ENCODE peak calls at places on chromosomes 16 and 17, in nine cellular contexts. M, N, K, S, D, V, X, G and A are unnamed samples.

GRCh38 chr16:15954814-15955151 is 5.4 kb downstream of the ABCC1 start:
- DNase-seq in D (no peak), S (no peak), N (no peak), G (no peak), M (no peak), X (no peak), V (peak), K (no peak), A (no peak)

GRCh38 chr17:82303944-82304808 is 13.2 kb downstream of the CD7 start:
- DNase-seq in G (no peak), N (no peak), V (no peak), K (no peak), S (no peak), D (no peak), X (no peak), M (no peak), A (no peak)

GRCh38 chr17:72122336-72122667 is 1.5 kb downstream of the SOX9 start:
- DNase-seq in M (no peak), D (no peak), K (no peak), G (no peak), X (no peak), S (no peak), V (no peak), N (no peak), A (no peak)

GRCh38 chr16:11727945-11728543 is 14.6 kb downstream of the TXNDC11 start:
- DNase-seq in G (no peak), X (no peak), D (no peak), N (no peak), S (no peak), M (no peak), V (no peak), K (no peak), A (no peak)

GRCh38 chr16:67264277-67264676 is 15.1 kb upstream of the PLEKHG4 start:
- DNase-seq in N (no peak), D (no peak), S (no peak), V (no peak), K (no peak), G (no peak), X (no peak), M (no peak), A (no peak)

GRCh38 chr17:39674179-39674578 is 5.9 kb downstream of the PNMT start:
- DNase-seq in D (no peak), S (no peak), X (no peak), V (no peak), G (peak), K (no peak), M (no peak), N (peak), A (no peak)

GRCh38 chr17:76408037-76408849 is 23.8 kb downstream of the SPHK1 start:
- DNase-seq in S (peak), M (peak), G (peak), N (peak), V (peak), X (peak), D (peak), K (no peak), A (no peak)

GRCh38 chr17:45046536-45047125 is 4.8 kb downstream of the DCAKD start:
- DNase-seq in N (no peak), S (no peak), G (no peak), D (no peak), X (no peak), M (peak), V (peak), K (no peak), A (no peak)

GRCh38 chr17:57862990-57863667 is 13.3 kb upstream of the MRPS23 start:
- DNase-seq in X (no peak), S (no peak), K (no peak), N (no peak), V (no peak), D (no peak), M (no peak), G (no peak), A (no peak)

GRCh38 chr17:13665872-13666635 is 64.3 kb upstream of the HS3ST3A1 start:
- DNase-seq in D (no peak), N (no peak), V (no peak), G (no peak), K (no peak), S (no peak), M (no peak), X (no peak), A (no peak)

GRCh38 chr17:43578699-43579569 is 32.8 kb upstream of the ETV4 start:
- DNase-seq in V (peak), G (no peak), N (peak), D (peak), S (no peak), M (peak), X (peak), K (no peak), A (no peak)

GRCh38 chr17:17751489-17751995 is 70.3 kb downstream of the RAI1 start:
- DNase-seq in S (no peak), K (no peak), N (no peak), G (no peak), X (peak), V (no peak), M (no peak), D (no peak), A (no peak)

GRCh38 chr17:77407321-77408277 is 266.8 kb downstream of the SEC14L1 start:
- DNase-seq in X (no peak), M (peak), V (no peak), K (no peak), S (no peak), D (no peak), G (no peak), N (no peak), A (no peak)

GRCh38 chr16:49350265-49351103 is 23.1 kb upstream of the C16orf78 start:
- DNase-seq in N (peak), G (peak), X (no peak), M (peak), S (peak), D (peak), V (peak), K (no peak), A (no peak)

GRCh38 chr17:45794840-45795239 is 10.7 kb downstream of the CRHR1 start:
- DNase-seq in M (no peak), S (no peak), K (no peak), D (peak), X (no peak), N (peak), V (no peak), G (no peak), A (no peak)

GRCh38 chr17:2068589-2069051 is 13.7 kb downstream of the HIC1 start:
- DNase-seq in M (peak), X (no peak), K (no peak), N (no peak), D (no peak), S (no peak), G (no peak), V (peak), A (no peak)

GRCh38 chr16:73616186-73616585 is 568.3 kb upstream of the ZFHX3 start:
- DNase-seq in X (no peak), D (no peak), K (no peak), M (peak), G (no peak), N (no peak), S (no peak), V (no peak), A (no peak)

GRCh38 chr16:81650982-81651562 is 128.0 kb upstream of the PLCG2 start:
- DNase-seq in D (peak), K (no peak), N (no peak), X (no peak), G (no peak), S (no peak), V (no peak), M (no peak), A (no peak)

GRCh38 chr16:31513126-31513525 is 4.9 kb upstream of the RUSF1 start:
- DNase-seq in S (no peak), G (no peak), V (peak), D (no peak), X (no peak), K (peak), N (no peak), M (peak), A (no peak)

GRCh38 chr16:5575846-5576245 is 478.3 kb upstream of the EEF2KMT start:
- DNase-seq in N (no peak), D (no peak), K (no peak), G (no peak), V (no peak), M (no peak), S (no peak), X (no peak), A (no peak)

GRCh38 chr17:79946352-79947231 is 89.1 kb downstream of the TBC1D16 start:
- DNase-seq in X (no peak), V (no peak), N (no peak), M (no peak), S (no peak), G (peak), D (no peak), K (no peak), A (peak)

GRCh38 chr17:37490638-37491614 is 1.2 kb downstream of the DUSP14 start:
- DNase-seq in N (peak), X (no peak), M (peak), K (no peak), V (peak), G (no peak), D (peak), S (no peak), A (no peak)

GRCh38 chr17:7997186-7997585 is 5.2 kb upstream of the GUCY2D start:
- DNase-seq in S (no peak), D (peak), X (no peak), N (peak), G (no peak), V (peak), M (peak), K (no peak), A (no peak)

GRCh38 chr16:15966420-15967222 is 17.2 kb downstream of the ABCC1 start:
- DNase-seq in M (peak), V (peak), S (no peak), D (no peak), K (no peak), G (no peak), X (no peak), N (peak), A (no peak)

GRCh38 chr17:67116045-67116575 is 71.8 kb downstream of the CACNG1 start:
- DNase-seq in D (no peak), S (no peak), M (no peak), G (no peak), X (no peak), N (no peak), V (no peak), K (no peak), A (no peak)
- TF ChIP-seq CTCF in D (no peak), S (no peak), M (no peak), G (no peak), X (no peak), N (peak), V (no peak), K (no peak), A (peak)

DNA sequence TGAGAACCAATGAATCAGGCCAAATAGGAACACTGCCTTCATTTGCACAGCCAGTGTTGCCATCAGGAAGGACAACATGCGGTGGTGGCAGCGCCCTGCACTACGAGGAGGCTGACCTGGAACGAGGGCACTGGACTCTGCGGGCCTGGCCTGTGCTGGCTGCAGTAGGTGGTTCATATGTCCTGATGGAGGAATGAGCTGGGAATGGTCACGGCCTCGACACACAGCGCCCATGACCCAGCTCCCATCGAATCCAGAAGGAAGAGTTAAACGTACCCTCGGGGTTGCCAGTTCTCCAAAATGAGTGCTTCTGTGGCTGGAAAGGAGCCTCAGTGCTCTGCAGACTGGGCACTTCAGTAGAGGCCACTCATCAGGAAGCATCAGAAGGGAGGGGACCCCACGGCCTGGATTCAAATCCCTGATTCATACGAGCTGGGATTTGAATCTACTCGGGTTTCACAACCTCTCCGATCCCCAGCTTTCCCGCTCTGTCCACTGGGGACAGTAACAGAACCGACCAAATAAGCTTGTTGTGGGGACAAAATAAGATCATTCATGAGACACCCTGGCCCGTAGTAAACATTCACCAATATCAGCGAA is 85.5 kb downstream of the ZDHHC7 start:
- DNase-seq in X (no peak), K (no peak), N (no peak), V (no peak), G (peak), D (no peak), S (no peak), M (no peak), A (no peak)
- TF ChIP-seq CTCF in X (no peak), K (no peak), N (no peak), V (no peak), G (no peak), D (no peak), S (no peak), M (no peak), A (no peak)

DNA sequence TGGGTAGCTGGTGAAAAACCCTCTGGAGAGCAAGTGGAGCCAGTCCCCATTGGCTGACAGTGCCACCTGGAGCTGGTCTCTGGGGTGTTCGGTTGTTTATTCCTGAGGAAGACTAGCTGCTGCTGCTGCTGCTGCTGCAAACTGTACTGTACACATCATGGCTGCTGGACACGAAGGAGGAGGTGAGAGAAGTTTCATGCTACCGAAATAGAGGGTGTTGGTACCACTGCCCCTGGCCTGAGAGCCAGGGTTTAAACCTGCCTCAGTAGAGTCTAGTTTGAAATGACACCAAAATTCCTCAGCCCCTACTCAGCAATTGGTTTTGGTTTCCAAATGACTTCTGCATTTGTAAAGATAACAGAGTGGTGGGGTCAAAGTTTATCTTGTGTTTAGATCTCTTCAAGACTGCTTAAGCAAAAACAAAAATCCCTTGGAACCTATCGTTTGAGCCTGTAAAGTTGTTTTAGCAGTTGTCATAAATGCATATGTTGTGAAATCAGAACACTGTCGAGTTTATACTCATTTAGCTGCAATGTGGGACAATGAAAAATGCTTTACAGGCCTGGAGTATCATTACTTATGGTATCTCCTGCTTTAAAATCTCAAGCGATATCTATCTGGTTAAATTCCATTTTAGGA is 40.8 kb downstream of the CYB5B start:
- DNase-seq in D (no peak), V (peak), G (no peak), K (no peak), N (peak), M (no peak), S (peak), X (peak), A (no peak)
- TF ChIP-seq CTCF in D (no peak), V (no peak), G (no peak), K (no peak), N (no peak), M (no peak), S (peak), X (no peak), A (no peak)

GRCh38 chr17:51455211-51455610 is 194.9 kb downstream of the UTP18 start:
- DNase-seq in V (no peak), G (no peak), D (no peak), S (no peak), X (no peak), M (no peak), K (no peak), N (no peak), A (no peak)
- TF ChIP-seq CTCF in V (no peak), G (no peak), D (no peak), S (no peak), X (no peak), M (no peak), K (no peak), N (no peak), A (no peak)

DNA sequence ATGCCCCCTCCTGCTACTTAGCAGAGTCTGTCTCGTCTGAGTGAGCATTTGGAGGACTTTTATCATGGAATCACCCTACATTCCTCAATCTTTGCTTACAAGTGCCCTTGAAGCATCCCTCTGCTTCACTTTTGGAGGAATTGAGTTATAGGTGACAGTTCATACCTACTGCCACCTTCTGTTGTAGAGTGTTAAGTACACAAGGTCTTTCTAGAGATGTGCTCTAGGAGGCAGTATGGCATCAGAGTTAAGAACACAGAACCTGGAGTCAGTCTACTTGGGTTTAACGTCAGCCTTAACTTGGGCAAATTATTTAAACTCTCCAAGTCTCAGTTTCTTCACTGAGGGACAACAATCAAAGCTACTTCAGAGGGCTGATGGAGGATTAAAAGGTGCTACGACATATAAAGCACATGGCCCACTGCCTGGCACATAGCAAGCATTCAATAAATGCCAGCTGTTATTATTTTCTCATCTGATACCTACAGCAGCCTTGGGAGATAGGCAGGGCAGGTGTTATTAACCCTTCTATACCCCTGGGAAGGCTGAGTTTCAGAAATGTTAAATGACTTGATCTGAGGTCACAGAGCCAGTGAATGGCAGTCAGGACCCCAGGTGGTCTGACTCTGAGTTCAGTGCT is 62.2 kb downstream of the UTP18 start:
- DNase-seq in G (no peak), V (no peak), N (peak), D (no peak), X (no peak), S (no peak), M (peak), K (no peak), A (no peak)
- TF ChIP-seq CTCF in G (peak), V (peak), N (peak), D (peak), X (peak), S (no peak), M (peak), K (peak), A (peak)

DNA sequence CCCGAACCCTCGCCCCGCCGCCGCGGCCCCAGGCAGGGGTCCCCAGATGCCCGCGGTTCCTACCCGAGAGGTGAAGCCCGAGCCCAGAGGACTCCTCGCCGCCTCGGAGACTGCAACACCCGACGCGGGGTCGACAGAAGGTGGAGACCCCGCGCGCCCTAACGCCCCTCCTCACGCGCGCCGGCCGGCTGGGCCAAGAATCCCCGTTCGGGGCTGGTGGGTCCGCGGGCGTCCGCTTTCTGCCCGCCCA is 515 bp downstream of the SUMO2 start:
- DNase-seq in G (peak), D (peak), X (no peak), K (no peak), V (no peak), N (no peak), M (no peak), S (no peak), A (no peak)
- TF ChIP-seq CTCF in G (no peak), D (no peak), X (no peak), K (no peak), V (no peak), N (no peak), M (no peak), S (peak), A (no peak)

DNA sequence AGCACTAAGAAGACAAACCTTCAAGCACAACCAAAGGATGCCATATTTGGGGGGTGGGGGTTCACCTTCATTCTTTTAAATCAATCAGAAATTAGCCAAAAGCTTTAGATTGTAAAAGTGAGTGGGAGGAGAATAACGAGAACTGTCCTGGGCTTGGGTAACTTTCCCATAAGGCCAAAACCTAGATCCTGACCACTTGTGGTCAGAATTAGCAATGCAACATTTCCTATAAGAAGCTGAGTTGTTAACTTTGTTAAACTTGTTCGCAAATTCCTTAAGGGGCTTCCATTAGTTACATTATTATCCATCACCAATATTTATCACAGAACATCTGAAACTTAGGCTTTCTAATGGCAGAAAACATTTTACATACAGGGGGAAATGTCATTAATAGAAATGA is 25.1 kb downstream of the STAT5B start:
- DNase-seq in S (no peak), G (no peak), M (peak), D (no peak), V (peak), K (no peak), N (no peak), X (no peak), A (no peak)
- TF ChIP-seq CTCF in S (no peak), G (peak), M (no peak), D (no peak), V (peak), K (no peak), N (no peak), X (no peak), A (peak)

GRCh38 chr16:711548-712320 is 3.2 kb upstream of the METRN start:
- DNase-seq in K (no peak), V (peak), N (peak), X (peak), S (peak), G (peak), M (peak), D (peak), A (peak)
- TF ChIP-seq CTCF in K (peak), V (peak), N (peak), X (peak), S (peak), G (peak), M (peak), D (peak), A (peak)

GRCh38 chr17:6574689-6575595 is 18.6 kb upstream of the PITPNM3 start:
- DNase-seq in K (peak), G (peak), D (no peak), N (no peak), S (no peak), V (peak), X (no peak), M (peak), A (peak)
- TF ChIP-seq CTCF in K (peak), G (no peak), D (no peak), N (peak), S (no peak), V (no peak), X (no peak), M (no peak), A (no peak)

GRCh38 chr16:86726340-86726739 is 148.0 kb downstream of the FOXL1 start:
- DNase-seq in X (no peak), G (no peak), N (peak), D (no peak), M (no peak), V (no peak), K (no peak), S (no peak), A (no peak)

GRCh38 chr16:86722970-86723369 is 144.6 kb downstream of the FOXL1 start:
- DNase-seq in K (no peak), S (no peak), G (no peak), V (peak), M (no peak), X (no peak), D (no peak), N (no peak), A (no peak)

GRCh38 chr16:86727131-86727530 is 148.8 kb downstream of the FOXL1 start:
- DNase-seq in X (no peak), D (no peak), S (no peak), M (no peak), K (no peak), N (no peak), V (no peak), G (no peak), A (no peak)

GRCh38 chr16:86723699-86724098 is 145.3 kb downstream of the FOXL1 start:
- DNase-seq in D (peak), X (no peak), N (no peak), V (no peak), M (no peak), G (no peak), S (no peak), K (no peak), A (no peak)

GRCh38 chr16:86725401-86725800 is 147.1 kb downstream of the FOXL1 start:
- DNase-seq in K (no peak), M (no peak), V (peak), D (no peak), N (no peak), G (no peak), X (no peak), S (no peak), A (no peak)
- TF ChIP-seq CTCF in K (no peak), M (no peak), V (no peak), D (no peak), N (no peak), G (no peak), X (no peak), S (no peak), A (no peak)